ENCODE peak calls at places on chromosomes 13 and 19, in eight cellular contexts. A, Q, E, F, W, B, K and O are unnamed samples.

GRCh38 chr13:33717775-33718174 is 100.2 kb upstream of the RFC3 start:
- DNase-seq in A (no peak), Q (no peak), E (no peak), F (no peak), W (no peak), B (no peak), K (no peak), O (no peak)

GRCh38 chr13:21735621-21736401 is 64.9 kb downstream of the FGF9 start:
- DNase-seq in A (no peak), Q (no peak), E (no peak), F (peak; percentile 38), W (no peak), B (no peak), K (no peak), O (no peak)

GRCh38 chr13:50299546-50300249 is 284.5 kb downstream of the KCNRG start:
- DNase-seq in A (no peak), Q (no peak), E (no peak), F (no peak), W (no peak), B (no peak), K (no peak), O (no peak)

GRCh38 chr13:87736849-87737400 is 65.8 kb downstream of the SLITRK5 start:
- DNase-seq in A (no peak), Q (no peak), E (no peak), F (no peak), W (no peak), B (no peak), K (no peak), O (no peak)

GRCh38 chr13:41150058-41150457 is 17.5 kb upstream of the KBTBD6 start:
- DNase-seq in A (no peak), Q (no peak), E (no peak), F (no peak), W (no peak), B (no peak), K (no peak), O (no peak)

GRCh38 chr13:23922005-23922932 is 25.0 kb upstream of the C1QTNF9B start:
- DNase-seq in A (no peak), Q (no peak), E (no peak), F (no peak), W (no peak), B (no peak), K (no peak), O (no peak)

GRCh38 chr13:28401303-28402056 is 93.4 kb downstream of the FLT1 start:
- DNase-seq in A (no peak), Q (no peak), E (no peak), F (no peak), W (peak; percentile 80), B (no peak), K (no peak), O (no peak)

GRCh38 chr19:1847684-1848398 is 442 bp downstream of the REXO1 start:
- DNase-seq in A (no peak), Q (peak; percentile 49), E (no peak), F (no peak), W (no peak), B (no peak), K (no peak), O (peak; percentile 33)

GRCh38 chr19:50513746-50514345 is at the start of gene ASPDH:
- DNase-seq in A (no peak), Q (no peak), E (no peak), F (no peak), W (no peak), B (no peak), K (no peak), O (no peak)

GRCh38 chr13:113408562-113408961 is 44.6 kb upstream of the GRTP1 start:
- DNase-seq in A (no peak), Q (no peak), E (no peak), F (no peak), W (no peak), B (no peak), K (no peak), O (no peak)

GRCh38 chr13:108525867-108526266 is 103.5 kb upstream of the MYO16 start:
- DNase-seq in A (no peak), Q (no peak), E (no peak), F (no peak), W (no peak), B (no peak), K (no peak), O (no peak)

GRCh38 chr13:93786846-93787245 is 560.2 kb downstream of the GPC6 start:
- DNase-seq in A (no peak), Q (no peak), E (no peak), F (no peak), W (no peak), B (no peak), K (no peak), O (no peak)

GRCh38 chr19:3046621-3047306 is 15.5 kb downstream of the TLE5 start:
- DNase-seq in A (no peak), Q (peak; percentile 55), E (no peak), F (no peak), W (no peak), B (no peak), K (peak; percentile 59), O (no peak)

GRCh38 chr13:30907167-30907761 is 1.2 kb downstream of the MEDAG start:
- DNase-seq in A (no peak), Q (no peak), E (no peak), F (no peak), W (no peak), B (no peak), K (no peak), O (no peak)

GRCh38 chr19:47663911-47664771 is 49.1 kb upstream of the EHD2 start:
- DNase-seq in A (no peak), Q (no peak), E (no peak), F (peak; percentile 87), W (peak; percentile 94), B (no peak), K (no peak), O (no peak)

GRCh38 chr19:9883764-9884163 is 48.6 kb downstream of the PIN1 start:
- DNase-seq in A (no peak), Q (no peak), E (no peak), F (no peak), W (no peak), B (no peak), K (no peak), O (no peak)

GRCh38 chr13:45162821-45163220 is 38.0 kb downstream of the KCTD4 start:
- DNase-seq in A (no peak), Q (no peak), E (no peak), F (no peak), W (peak; percentile 72), B (no peak), K (no peak), O (no peak)

GRCh38 chr19:38918526-38918925 is 6.5 kb upstream of the CCER2 start:
- DNase-seq in A (peak; percentile 13), Q (no peak), E (no peak), F (no peak), W (no peak), B (no peak), K (no peak), O (no peak)

GRCh38 chr19:31348416-31349159 is 648 bp downstream of the TSHZ3 start:
- DNase-seq in A (no peak), Q (no peak), E (no peak), F (no peak), W (no peak), B (no peak), K (no peak), O (peak; percentile 10)

GRCh38 chr13:36681894-36682624 is 8.2 kb downstream of the SERTM1 start:
- DNase-seq in A (no peak), Q (no peak), E (no peak), F (no peak), W (no peak), B (no peak), K (no peak), O (no peak)

GRCh38 chr19:27974082-27974513 is 1238.9 kb downstream of the UQCRFS1 start:
- DNase-seq in A (no peak), Q (no peak), E (no peak), F (peak; percentile 50), W (no peak), B (peak; percentile 11), K (no peak), O (no peak)

GRCh38 chr19:15115080-15115479 is 7.9 kb downstream of the SYDE1 start:
- DNase-seq in A (no peak), Q (no peak), E (no peak), F (peak; percentile 69), W (no peak), B (no peak), K (no peak), O (no peak)

GRCh38 chr19:51602189-51602854 is 27.9 kb downstream of the SIGLEC5 start:
- DNase-seq in A (peak; percentile 40), Q (no peak), E (no peak), F (no peak), W (no peak), B (no peak), K (no peak), O (no peak)

GRCh38 chr13:36965767-36966166 is 33.4 kb downstream of the ALG5 start:
- DNase-seq in A (no peak), Q (no peak), E (no peak), F (peak; percentile 65), W (peak; percentile 46), B (no peak), K (no peak), O (no peak)

GRCh38 chr13:59780058-59780457 is 383.7 kb downstream of the DIAPH3 start:
- DNase-seq in A (no peak), Q (no peak), E (no peak), F (no peak), W (no peak), B (no peak), K (no peak), O (no peak)

GRCh38 chr19:45280471-45280961 is 29.4 kb downstream of the MARK4 start:
- DNase-seq in A (no peak), Q (no peak), E (no peak), F (no peak), W (no peak), B (no peak), K (no peak), O (no peak)

GRCh38 chr19:46859637-46860124 is 1.1 kb upstream of the ARHGAP35 start:
- DNase-seq in A (no peak), Q (no peak), E (no peak), F (peak; percentile 68), W (no peak), B (no peak), K (no peak), O (no peak)

GRCh38 chr19:18274776-18275356 is 614 bp upstream of the IQCN start:
- DNase-seq in A (no peak), Q (no peak), E (no peak), F (peak; percentile 91), W (peak; percentile 64), B (peak; percentile 13), K (no peak), O (no peak)

GRCh38 chr19:10567696-10568443 is 909 bp downstream of the CDKN2D start:
- DNase-seq in A (no peak), Q (no peak), E (peak; percentile 29), F (no peak), W (no peak), B (no peak), K (no peak), O (no peak)

GRCh38 chr13:25574437-25575426 is 203.0 kb downstream of the ATP8A2 start:
- DNase-seq in A (peak; percentile 14), Q (peak; percentile 58), E (peak; percentile 77), F (peak; percentile 83), W (peak; percentile 4), B (peak; percentile 81), K (peak; percentile 90), O (peak; percentile 52)

GRCh38 chr13:93529961-93530360 is 303.4 kb downstream of the GPC6 start:
- DNase-seq in A (no peak), Q (no peak), E (no peak), F (no peak), W (no peak), B (no peak), K (no peak), O (no peak)

GRCh38 chr13:111184685-111185401 is 69.7 kb downstream of the ARHGEF7 start:
- DNase-seq in A (peak; percentile 58), Q (no peak), E (peak; percentile 40), F (no peak), W (no peak), B (peak; percentile 50), K (peak; percentile 65), O (no peak)

GRCh38 chr19:41821003-41821735 is 23.3 kb downstream of the LYPD4 start:
- DNase-seq in A (peak; percentile 56), Q (peak; percentile 78), E (peak; percentile 53), F (no peak), W (no peak), B (peak; percentile 66), K (peak; percentile 76), O (peak; percentile 25)

GRCh38 chr13:21478881-21479808 is 20.0 kb upstream of the ZDHHC20 start:
- DNase-seq in A (no peak), Q (peak; percentile 20), E (peak; percentile 44), F (peak; percentile 58), W (peak; percentile 31), B (peak; percentile 80), K (peak; percentile 59), O (no peak)